ENCODE peak calls at places on chromosome 11, in four cellular contexts. X, T, B and E are unnamed samples.

GRCh38 chr11:125258626-125259025 is 94.1 kb downstream of the PKNOX2 start:
- DNase-seq in T (no peak), X (no peak), B (no peak), E (no peak)

GRCh38 chr11:128451651-128452470 is 135.5 kb downstream of the ETS1 start:
- DNase-seq in B (peak), X (no peak), T (no peak), E (no peak)

GRCh38 chr11:133070790-133071189 is 461.5 kb downstream of the OPCML start:
- DNase-seq in X (no peak), B (no peak), T (no peak), E (no peak)

GRCh38 chr11:98062714-98063113 is 958.0 kb upstream of the CNTN5 start:
- DNase-seq in B (no peak), X (no peak), T (no peak), E (no peak)

GRCh38 chr11:105219269-105219668 is 79.7 kb upstream of the CARD18 start:
- DNase-seq in X (no peak), B (no peak), T (no peak), E (peak)

GRCh38 chr11:103637250-103637649 is 399.2 kb upstream of the DDI1 start:
- DNase-seq in B (no peak), T (no peak), X (no peak), E (no peak)

GRCh38 chr11:92735039-92735438 is 234.4 kb upstream of the MTNR1B start:
- DNase-seq in T (no peak), X (no peak), B (no peak), E (no peak)

GRCh38 chr11:66981976-66982578 is 7.0 kb downstream of the C11orf86 start:
- DNase-seq in X (peak), T (peak), B (peak), E (no peak)

GRCh38 chr11:3056296-3057068 is 741 bp downstream of the CARS1 start:
- DNase-seq in B (no peak), X (no peak), T (no peak), E (no peak)

GRCh38 chr11:96000064-96000463 is 76.2 kb upstream of the MTMR2 start:
- DNase-seq in X (no peak), B (no peak), T (no peak), E (no peak)

GRCh38 chr11:47714554-47715081 is 551 bp downstream of the AGBL2 start:
- DNase-seq in B (no peak), T (no peak), X (no peak), E (no peak)

GRCh38 chr11:36381005-36381350 is 84.9 kb downstream of the PRR5L start:
- DNase-seq in T (no peak), B (no peak), X (no peak), E (no peak)

GRCh38 chr11:13959001-13959400 is 3.5 kb upstream of the SPON1 start:
- DNase-seq in B (no peak), X (no peak), T (no peak), E (no peak)

GRCh38 chr11:23097906-23098305 is 237.6 kb upstream of the CCDC179 start:
- DNase-seq in X (no peak), T (no peak), B (no peak), E (no peak)

GRCh38 chr11:37858398-37858797 is 1260.4 kb upstream of the RAG2 start:
- DNase-seq in T (no peak), B (no peak), X (no peak), E (no peak)

GRCh38 chr11:128715691-128716153 is 21.9 kb downstream of the FLI1 start:
- DNase-seq in B (no peak), X (no peak), T (no peak), E (no peak)

GRCh38 chr11:35247428-35247827 is 108.5 kb downstream of the CD44 start:
- DNase-seq in B (no peak), T (no peak), X (no peak), E (no peak)

GRCh38 chr11:72752088-72752914 is at the start of gene ARAP1:
- DNase-seq in B (peak), T (peak), X (peak), E (no peak)

GRCh38 chr11:79025622-79026021 is 415.2 kb downstream of the TENM4 start:
- DNase-seq in T (no peak), B (no peak), X (no peak), E (peak)

GRCh38 chr11:43573233-43573632 is 107.3 kb upstream of the HSD17B12 start:
- DNase-seq in B (peak), X (peak), T (peak), E (peak)

GRCh38 chr11:76335827-76336226 is 45.1 kb downstream of the THAP12 start:
- DNase-seq in T (no peak), X (no peak), B (no peak), E (no peak)

GRCh38 chr11:17630936-17631335 is 83.9 kb downstream of the OTOG start:
- DNase-seq in X (no peak), B (no peak), T (no peak), E (no peak)

GRCh38 chr11:47314992-47315391 is 37.5 kb downstream of the MYBPC3 start:
- DNase-seq in X (no peak), B (no peak), T (no peak), E (no peak)

GRCh38 chr11:8832571-8833260 is 78.3 kb upstream of the AKIP1 start:
- DNase-seq in B (no peak), T (no peak), X (no peak), E (no peak)

GRCh38 chr11:30992513-30992849 is 377.1 kb downstream of the DCDC1 start:
- DNase-seq in T (no peak), X (no peak), B (peak), E (no peak)

GRCh38 chr11:57310091-57310490 is 14.7 kb downstream of the TNKS1BP1 start:
- DNase-seq in T (no peak), B (no peak), X (no peak), E (no peak)

GRCh38 chr11:79026803-79027445 is 413.9 kb downstream of the TENM4 start:
- DNase-seq in B (no peak), T (no peak), X (no peak), E (no peak)

GRCh38 chr11:102240502-102240901 is 76.8 kb upstream of the BIRC3 start:
- DNase-seq in X (no peak), B (no peak), T (no peak), E (no peak)

GRCh38 chr11:35298369-35298768 is 121.0 kb downstream of the SLC1A2 start:
- DNase-seq in T (no peak), B (no peak), X (no peak), E (no peak)

GRCh38 chr11:2664886-2665746 is 34.7 kb downstream of the KCNQ1OT1 start:
- DNase-seq in B (no peak), X (no peak), T (no peak), E (peak)

GRCh38 chr11:70467196-70468085 is 69.1 kb downstream of the CTTN start:
- DNase-seq in T (peak), B (peak), X (peak), E (peak)

GRCh38 chr11:10913996-10914514 is 56.2 kb upstream of the ZBED5 start:
- DNase-seq in T (no peak), B (no peak), X (no peak), E (no peak)

GRCh38 chr11:132780051-132780450 is 752.2 kb downstream of the OPCML start:
- DNase-seq in X (no peak), B (no peak), T (no peak), E (no peak)

GRCh38 chr11:116169776-116170175 is 603.0 kb downstream of the BUD13 start:
- DNase-seq in B (no peak), X (no peak), T (no peak), E (no peak)

GRCh38 chr11:75797116-75797515 is 17.9 kb upstream of the UVRAG start:
- DNase-seq in B (no peak), X (no peak), T (no peak), E (no peak)

GRCh38 chr11:8090756-8091155 is 9.7 kb downstream of the TUB start:
- DNase-seq in X (peak), T (peak), B (peak), E (peak)

GRCh38 chr11:48017105-48017874 is 36.9 kb downstream of the PTPRJ start:
- DNase-seq in B (no peak), T (no peak), X (no peak), E (no peak)

GRCh38 chr11:65558785-65559509 is 788 bp upstream of the LTBP3 start:
- DNase-seq in X (no peak), T (no peak), B (no peak), E (no peak)
- TF ChIP-seq FOSL1 in X (no peak), T (no peak), B (no peak), E (no peak)

DNA sequence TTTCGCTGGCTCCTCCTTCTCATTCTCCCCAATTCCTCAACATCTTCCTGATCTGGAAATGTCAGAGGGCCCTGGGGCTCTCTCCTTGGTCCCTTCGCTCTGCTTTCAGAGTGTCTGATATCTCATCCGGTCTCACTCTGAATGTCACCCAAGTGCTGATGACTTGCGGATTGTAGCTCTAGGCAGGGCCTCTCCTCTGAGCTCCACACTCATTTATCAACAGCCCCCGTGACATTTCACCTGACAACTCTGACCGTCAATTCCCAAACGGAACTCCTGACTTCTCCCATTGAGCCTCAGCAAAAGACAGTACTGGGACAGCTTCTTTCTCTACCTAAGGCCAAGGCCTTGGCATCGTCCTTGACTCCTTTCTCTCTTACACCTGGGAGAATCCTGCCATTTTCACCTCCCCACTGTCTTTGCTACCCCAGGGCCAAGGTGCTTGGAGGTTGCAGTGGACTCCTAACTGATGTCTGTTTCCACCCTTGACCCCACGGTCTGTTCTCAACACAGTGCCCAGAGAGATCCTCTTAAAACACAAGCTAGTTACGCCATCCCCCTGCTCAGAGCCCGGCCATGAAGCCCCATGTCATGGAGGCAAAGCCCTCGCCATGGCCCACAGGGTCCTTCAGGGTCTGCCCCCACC is 57.5 kb upstream of the THY1 start:
- DNase-seq in T (no peak), B (no peak), X (peak), E (peak)
- TF ChIP-seq FOSL1 in T (no peak), B (no peak), X (no peak), E (no peak)

DNA sequence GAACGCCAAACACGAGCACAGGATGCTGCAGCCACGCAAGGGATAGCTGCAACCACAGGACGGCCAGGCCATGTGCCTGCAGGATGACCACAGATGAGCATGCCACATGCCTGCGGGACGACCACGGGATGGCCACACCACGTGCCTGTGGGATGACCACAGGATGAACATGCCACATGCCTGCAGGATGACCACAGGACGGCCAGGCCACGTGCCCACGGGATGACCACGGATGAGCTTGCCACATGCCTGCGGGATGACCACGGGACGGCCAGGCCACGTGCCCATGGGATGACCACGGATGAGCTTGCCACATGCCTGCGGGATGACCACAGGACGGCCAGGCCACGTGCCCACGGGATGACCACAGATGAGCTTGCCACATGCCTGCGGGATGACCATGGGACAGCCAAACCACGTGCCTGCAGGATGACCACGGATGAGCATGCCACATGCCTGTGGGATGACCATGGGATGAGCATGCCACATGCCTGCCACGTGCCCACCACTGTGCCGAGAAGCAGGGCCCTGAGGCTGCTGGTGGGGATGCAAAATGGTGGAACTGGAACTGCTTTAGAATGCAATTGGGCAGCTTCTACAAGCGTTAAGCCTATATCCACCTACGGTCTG is 12.8 kb upstream of the MOB2 start:
- DNase-seq in B (no peak), T (no peak), X (no peak), E (no peak)
- TF ChIP-seq FOSL1 in B (no peak), T (no peak), X (no peak), E (peak)

DNA sequence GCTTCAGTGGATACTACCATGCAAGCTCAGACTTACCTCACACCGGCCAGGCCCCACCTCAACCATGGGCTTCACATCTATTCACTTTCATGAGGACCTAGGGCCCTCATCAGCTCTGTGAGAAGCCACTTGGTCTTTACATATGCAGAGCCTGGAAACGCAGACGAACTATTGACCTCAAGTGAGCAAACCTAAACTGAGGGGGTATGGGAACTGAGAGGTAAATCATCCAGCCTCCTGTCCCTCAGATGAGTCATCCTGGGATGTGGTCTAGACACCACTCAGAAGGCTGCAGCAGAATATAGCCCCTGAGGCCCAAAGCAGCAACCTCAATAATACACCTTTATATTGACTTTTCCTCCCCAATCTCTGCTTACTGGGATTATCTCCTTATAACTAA is 578.0 kb downstream of the INSC start:
- DNase-seq in B (no peak), X (no peak), T (no peak), E (peak)
- TF ChIP-seq FOSL1 in B (no peak), X (no peak), T (no peak), E (no peak)

GRCh38 chr11:45573728-45574127 is 91.7 kb downstream of the CHST1 start:
- DNase-seq in X (no peak), T (no peak), B (no peak), E (no peak)
- TF ChIP-seq FOSL1 in X (no peak), T (no peak), B (no peak), E (no peak)